ENCODE peak calls at places on chromosomes 5 and 9, in ten cellular contexts. T, S, C, R, Q, X, K, Z, E and M are unnamed samples.

GRCh38 chr9:110252509-110253139 is 3.7 kb downstream of the TXN start:
- DNase-seq in T (no peak), S (no peak), C (no peak), R (no peak), Q (no peak), X (no peak), K (no peak), Z (no peak), E (peak; percentile 34), M (no peak)

GRCh38 chr5:107385701-107386100 is 285.0 kb downstream of the EFNA5 start:
- DNase-seq in T (no peak), S (no peak), C (no peak), R (no peak), Q (no peak), X (no peak), K (no peak), Z (no peak), E (no peak), M (no peak)

GRCh38 chr9:100567856-100568255 is 10.0 kb upstream of the CAVIN4 start:
- DNase-seq in T (no peak), S (no peak), C (no peak), R (no peak), Q (no peak), X (no peak), K (no peak), Z (no peak), E (no peak), M (no peak)

GRCh38 chr9:7799234-7799933 is at the start of gene DMAC1:
- DNase-seq in T (peak; percentile 81), S (peak; percentile 60), C (peak; percentile 41), R (peak; percentile 66), Q (peak; percentile 81), X (peak; percentile 83), K (peak; percentile 78), Z (peak; percentile 79), E (peak; percentile 83), M (no peak)

GRCh38 chr5:160506006-160507004 is 84.7 kb downstream of the PTTG1 start:
- DNase-seq in T (no peak), S (no peak), C (no peak), R (no peak), Q (peak; percentile 22), X (peak; percentile 34), K (no peak), Z (no peak), E (peak; percentile 46), M (no peak)

GRCh38 chr5:131532016-131532640 is 102.9 kb downstream of the RAPGEF6 start:
- DNase-seq in T (no peak), S (no peak), C (no peak), R (no peak), Q (no peak), X (no peak), K (peak; percentile 76), Z (no peak), E (no peak), M (no peak)

GRCh38 chr9:136218271-136218670 is 13.3 kb upstream of the LHX3 start:
- DNase-seq in T (no peak), S (no peak), C (no peak), R (no peak), Q (no peak), X (no peak), K (no peak), Z (no peak), E (no peak), M (no peak)

GRCh38 chr9:4849364-4849763 is 56.6 kb downstream of the RCL1 start:
- DNase-seq in T (no peak), S (no peak), C (no peak), R (no peak), Q (no peak), X (no peak), K (no peak), Z (no peak), E (no peak), M (no peak)

GRCh38 chr9:99430301-99430700 is 208.2 kb downstream of the SEC61B start:
- DNase-seq in T (no peak), S (no peak), C (no peak), R (no peak), Q (peak; percentile 16), X (no peak), K (no peak), Z (no peak), E (no peak), M (no peak)

DNA sequence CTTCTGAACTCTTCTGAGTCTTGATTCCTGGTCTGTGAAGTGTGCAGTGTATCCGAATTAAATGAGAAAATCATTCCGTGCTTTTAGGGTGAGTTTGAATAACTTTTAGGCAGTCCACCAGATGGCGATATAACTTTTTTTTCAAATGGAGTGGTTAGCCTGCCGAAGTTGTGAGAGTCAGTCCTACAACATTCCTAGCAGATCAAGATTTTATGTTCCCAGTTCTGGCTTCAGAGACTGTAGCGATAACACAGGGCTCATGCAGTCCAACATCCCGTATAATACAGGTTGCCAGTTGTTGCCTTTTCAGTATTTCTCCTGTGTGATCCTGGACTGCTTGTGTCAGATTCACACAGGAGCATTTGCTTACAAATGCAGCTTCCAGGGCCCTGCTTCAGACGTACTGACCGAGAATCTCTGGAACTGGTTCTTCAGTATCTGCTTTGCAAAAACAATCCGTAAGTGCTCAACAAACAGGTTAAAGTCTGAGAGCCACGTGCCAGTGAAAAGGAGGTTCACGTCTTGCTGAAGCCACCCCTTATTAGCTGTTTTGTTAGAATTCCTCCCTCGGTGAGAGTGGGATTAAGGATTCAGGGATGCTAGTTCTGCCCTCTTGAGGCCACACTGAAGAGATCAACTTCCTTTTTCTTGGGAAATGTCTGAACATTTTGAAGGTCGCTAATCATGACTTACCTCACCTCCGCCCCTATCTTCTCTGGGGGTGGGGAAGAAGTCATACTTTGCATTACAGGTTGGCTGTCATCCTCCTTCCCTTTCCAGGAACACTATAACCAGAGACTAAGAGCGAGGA is 22.8 kb downstream of the SMIM3 start:
- DNase-seq in T (peak; percentile 51), S (peak; percentile 41), C (no peak), R (no peak), Q (peak; percentile 29), X (no peak), K (peak; percentile 80), Z (no peak), E (peak; percentile 21), M (no peak)
- H3K4me3 ChIP-seq in T (peak overlapping the region; percentile 52), S (peak overlapping the region; percentile 22), C (no peak overlapping the region), R (peak overlapping the region; percentile 60), Q (peak overlapping the region; percentile 50), X (peak overlapping the region; percentile 41), K (no peak overlapping the region), Z (peak overlapping the region; percentile 34), E (no peak overlapping the region), M (peak overlapping the region; percentile 33)

GRCh38 chr9:37788328-37788727 is 3.5 kb upstream of the EXOSC3 start:
- DNase-seq in T (no peak), S (no peak), C (no peak), R (no peak), Q (no peak), X (no peak), K (no peak), Z (no peak), E (no peak), M (no peak)

GRCh38 chr9:37784291-37784639 is 599 bp downstream of the EXOSC3 start:
- DNase-seq in T (no peak), S (no peak), C (no peak), R (no peak), Q (no peak), X (no peak), K (no peak), Z (no peak), E (no peak), M (no peak)

GRCh38 chr9:37787059-37787458 is 2.2 kb upstream of the EXOSC3 start:
- DNase-seq in T (no peak), S (no peak), C (no peak), R (no peak), Q (no peak), X (no peak), K (no peak), Z (no peak), E (no peak), M (no peak)

GRCh38 chr9:37790096-37790495 is 5.2 kb upstream of the EXOSC3 start:
- DNase-seq in T (no peak), S (no peak), C (no peak), R (no peak), Q (peak; percentile 79), X (no peak), K (no peak), Z (no peak), E (no peak), M (no peak)

GRCh38 chr9:37784640-37785483 is at the start of gene EXOSC3:
- DNase-seq in T (peak; percentile 88), S (peak; percentile 85), C (peak; percentile 62), R (peak; percentile 69), Q (peak; percentile 93), X (peak; percentile 91), K (peak; percentile 91), Z (peak; percentile 81), E (peak; percentile 91), M (no peak)
- TF ChIP-seq POLR2A in T (peak; percentile 65), S (peak; percentile 48), C (peak; percentile 100), R (peak; percentile 88), Q (peak; percentile 48), X (peak; percentile 70), K (peak; percentile 94), Z (peak; percentile 43), E (peak; percentile 75), M (no peak)

DNA sequence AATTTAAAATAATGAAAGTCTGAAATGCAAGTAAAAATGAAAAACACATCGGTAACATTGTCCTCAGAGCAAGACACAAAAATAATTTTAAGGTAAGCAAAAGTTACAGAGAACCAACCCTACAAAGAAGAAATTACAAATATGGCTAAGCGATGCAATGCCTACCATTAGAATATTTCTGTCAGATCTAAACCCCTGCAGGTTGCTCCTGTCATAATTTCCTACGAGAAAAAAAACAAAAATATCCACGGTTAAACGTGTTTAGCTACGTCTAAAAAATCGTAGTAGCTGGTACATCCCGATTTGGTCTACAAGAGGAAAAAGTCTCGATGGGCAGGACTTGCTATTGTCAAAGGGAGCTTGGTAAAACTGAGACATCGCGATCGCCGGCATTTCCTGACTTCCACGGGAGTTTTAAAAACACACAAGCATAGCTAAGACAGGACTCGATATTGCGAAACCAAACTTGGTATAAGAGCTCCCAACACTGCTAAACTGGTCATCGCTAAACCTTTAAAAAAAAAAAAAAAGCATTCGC is 1.1 kb upstream of the ANXA2R start:
- DNase-seq in T (no peak), S (no peak), C (no peak), R (no peak), Q (peak; percentile 33), X (no peak), K (no peak), Z (no peak), E (peak; percentile 36), M (no peak)
- H3K4me3 ChIP-seq in T (peak overlapping the region; percentile 58), S (peak overlapping the region; percentile 49), C (peak overlapping the region; percentile 66), R (peak overlapping the region; percentile 57), Q (peak overlapping the region; percentile 68), X (peak overlapping the region; percentile 64), K (peak overlapping the region; percentile 51), Z (peak overlapping the region; percentile 61), E (peak overlapping the region; percentile 79), M (peak overlapping the region; percentile 58)

DNA sequence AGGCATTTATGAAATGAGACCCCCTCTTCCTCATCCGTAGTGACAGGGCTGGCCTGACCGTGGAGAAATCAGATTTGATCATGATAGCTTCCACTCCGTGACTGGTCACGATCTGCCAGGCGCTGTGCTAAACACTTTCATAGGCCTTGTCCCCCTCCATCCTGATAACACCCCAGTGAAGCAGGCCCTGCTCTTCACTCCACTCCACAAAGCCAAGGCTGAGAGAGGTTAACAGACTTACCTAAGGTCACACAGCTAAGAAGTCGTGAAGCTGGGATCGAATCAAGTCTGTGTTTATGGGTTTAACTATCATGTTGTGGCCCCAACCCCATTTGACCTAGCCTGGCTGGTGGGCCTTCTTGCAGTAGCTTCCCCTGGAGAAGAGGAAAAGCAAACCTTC is 53.3 kb upstream of the IL17B start:
- DNase-seq in T (no peak), S (no peak), C (no peak), R (no peak), Q (no peak), X (no peak), K (no peak), Z (no peak), E (no peak), M (no peak)
- TF ChIP-seq POLR2A in T (no peak), S (no peak), C (no peak), R (no peak), Q (no peak), X (no peak), K (no peak), Z (no peak), E (no peak), M (no peak)